ENCODE peak calls at places on chromosome 19, in five cellular contexts. M is stimulated activated CD4-positive, alpha-beta T cell treated with anti-CD3 and anti-CD28 coated beads, Interleukin-2, amount 100 ng/mL, for 24 hours; G is neural progenitor cell; Y is right lobe of liver; C is stimulated activated CD8-positive, alpha-beta memory T cell treated with anti-CD3 and anti-CD28 coated beads, Interleukin-12 subunit alpha, Interleukin-12 subunit beta, amount 100 ng/mL, for 4 hours. B is an unnamed sample.

GRCh38 chr19:44846455-44847143 is 502 bp downstream of the NECTIN2 start:
- DNase-seq in M (no peak), G (peak), Y (peak), C (no peak), B (peak)

GRCh38 chr19:9205506-9206113 is 13.8 kb downstream of the OR7D4 start:
- DNase-seq in M (peak), G (peak), Y (peak), C (peak), B (peak)

GRCh38 chr19:3270908-3271307 is 46.4 kb downstream of the CELF5 start:
- DNase-seq in M (peak), G (peak), Y (no peak), C (no peak), B (no peak)

GRCh38 chr19:11008111-11008510 is 47.3 kb downstream of the SMARCA4 start:
- DNase-seq in M (no peak), G (no peak), Y (no peak), C (no peak), B (no peak)

GRCh38 chr19:10283301-10283733 is 3.4 kb upstream of the ICAM4 start:
- DNase-seq in M (no peak), G (no peak), Y (no peak), C (no peak), B (peak)

GRCh38 chr19:38049105-38049649 is 142.2 kb downstream of the SIPA1L3 start:
- DNase-seq in M (peak), G (no peak), Y (no peak), C (peak), B (no peak)

GRCh38 chr19:41409288-41409687 is 11.7 kb downstream of the BCKDHA start:
- DNase-seq in M (no peak), G (no peak), Y (no peak), C (no peak), B (no peak)

GRCh38 chr19:6343462-6343861 is 10.1 kb upstream of the ACER1 start:
- DNase-seq in M (no peak), G (no peak), Y (no peak), C (no peak), B (no peak)

GRCh38 chr19:16210168-16210567 is 12.5 kb downstream of the AP1M1 start:
- DNase-seq in M (no peak), G (no peak), Y (no peak), C (no peak), B (no peak)

GRCh38 chr19:2035590-2035991 is 15.5 kb downstream of the MKNK2 start:
- DNase-seq in M (no peak), G (peak), Y (no peak), C (no peak), B (peak)

GRCh38 chr19:4568884-4569283 is 9.4 kb upstream of the SEMA6B start:
- DNase-seq in M (no peak), G (no peak), Y (no peak), C (no peak), B (no peak)

GRCh38 chr19:41175825-41176734 is 16.9 kb upstream of the CYP2S1 start:
- DNase-seq in M (peak), G (peak), Y (no peak), C (peak), B (peak)

GRCh38 chr19:38386968-38387549 is 775 bp downstream of the GGN start:
- DNase-seq in M (no peak), G (no peak), Y (no peak), C (no peak), B (no peak)

GRCh38 chr19:46737761-46738171 is 8.1 kb upstream of the FKRP start:
- DNase-seq in M (no peak), G (no peak), Y (peak), C (no peak), B (peak)

GRCh38 chr19:14764401-14764800 is 14.0 kb downstream of the ADGRE2 start:
- DNase-seq in M (no peak), G (no peak), Y (peak), C (no peak), B (peak)

GRCh38 chr19:6417713-6418561 is 6.7 kb downstream of the KHSRP start:
- DNase-seq in M (no peak), G (peak), Y (no peak), C (no peak), B (no peak)

GRCh38 chr19:13689050-13689449 is 75.3 kb upstream of the MRI1 start:
- DNase-seq in M (no peak), G (peak), Y (no peak), C (no peak), B (no peak)

GRCh38 chr19:5534787-5535586 is 32.8 kb downstream of the TINCR start:
- DNase-seq in M (peak), G (no peak), Y (no peak), C (no peak), B (no peak)

GRCh38 chr19:982567-983170 is 1.5 kb upstream of the WDR18 start:
- DNase-seq in M (peak), G (peak), Y (peak), C (peak), B (peak)

GRCh38 chr19:46660008-46660517 is 919 bp downstream of the DACT3 start:
- DNase-seq in M (no peak), G (peak), Y (no peak), C (no peak), B (peak)

GRCh38 chr19:3880471-3881271 is at the start of gene ATCAY:
- DNase-seq in M (no peak), G (peak), Y (no peak), C (no peak), B (no peak)

GRCh38 chr19:897442-898039 is 4.3 kb downstream of the RNU6-9 start:
- DNase-seq in M (no peak), G (peak), Y (no peak), C (no peak), B (no peak)